ENCODE peak calls at places on chromosome 2, in four cellular contexts. N is endothelial cell of umbilical vein, F is left cardiac atrium, R is body of pancreas. B is an unnamed sample.

GRCh38 chr2:43324589-43325447 is 98.4 kb upstream of the ZFP36L2 start:
- DNase-seq in N (peak; percentile 79), F (no peak), R (peak; percentile 38), B (peak; percentile 68)

GRCh38 chr2:60947056-60947455 is 65.7 kb downstream of the REL start:
- DNase-seq in N (peak; percentile 8), F (no peak), R (no peak), B (no peak)

GRCh38 chr2:42881732-42882131 is 89.3 kb upstream of the HAAO start:
- DNase-seq in N (peak; percentile 71), F (no peak), R (no peak), B (no peak)

GRCh38 chr2:166895243-166895642 is 7.0 kb downstream of the XIRP2 start:
- DNase-seq in N (no peak), F (no peak), R (no peak), B (no peak)

GRCh38 chr2:101806123-101806522 is 108.6 kb downstream of the MAP4K4 start:
- DNase-seq in N (peak; percentile 83), F (no peak), R (no peak), B (no peak)

GRCh38 chr2:68426885-68427579 is 40.1 kb downstream of the FBXO48 start:
- DNase-seq in N (no peak), F (no peak), R (no peak), B (no peak)

GRCh38 chr2:216064014-216064630 is 17.5 kb downstream of the PECR start:
- DNase-seq in N (no peak), F (no peak), R (no peak), B (no peak)

GRCh38 chr2:145158051-145158586 is 638.2 kb upstream of the ZEB2 start:
- DNase-seq in N (no peak), F (peak; percentile 45), R (peak; percentile 88), B (peak; percentile 78)

GRCh38 chr2:36530178-36530982 is 67.6 kb downstream of the FEZ2 start:
- DNase-seq in N (no peak), F (no peak), R (no peak), B (no peak)

GRCh38 chr2:42888846-42889245 is 96.5 kb upstream of the HAAO start:
- DNase-seq in N (no peak), F (no peak), R (no peak), B (no peak)

GRCh38 chr2:111897924-111898702 is at the start of gene MERTK:
- DNase-seq in N (peak; percentile 92), F (peak; percentile 90), R (peak; percentile 88), B (peak; percentile 96)

GRCh38 chr2:207200136-207200535 is 34.4 kb upstream of the KLF7 start:
- DNase-seq in N (no peak), F (no peak), R (no peak), B (no peak)

B was measured in aorta.